ENCODE peak calls at places on chromosomes 6 and 20, in five cellular contexts. X is HFFc6, S is HuH-7.5, J is heart left ventricle, F is mucosa of descending colon. N is an unnamed sample.
A peak's percentile ranks its signal among the peaks of the same experiment; 100 is the strongest.

GRCh38 chr20:62921119-62921687 is 5.1 kb downstream of the DIDO1 start:
- DNase-seq in S (peak; percentile 85), X (peak; percentile 57), F (no peak), J (no peak), N (peak; percentile 54)

GRCh38 chr20:8492182-8492581 is 360.1 kb downstream of the PLCB1 start:
- DNase-seq in S (no peak), X (no peak), J (no peak), F (no peak), N (no peak)

GRCh38 chr20:62899633-62900051 is 26.7 kb downstream of the DIDO1 start:
- DNase-seq in F (no peak), X (no peak), S (peak; percentile 48), J (no peak), N (peak; percentile 42)

GRCh38 chr20:32539817-32540675 is 45.1 kb downstream of the NOL4L start:
- DNase-seq in J (no peak), X (no peak), S (no peak), F (peak; percentile 46), N (peak; percentile 51)

GRCh38 chr6:41470341-41471063 is 75.7 kb upstream of the FOXP4 start:
- DNase-seq in S (no peak), X (no peak), F (no peak), J (no peak), N (no peak)

GRCh38 chr6:75504902-75505233 is 11.3 kb upstream of the FILIP1 start:
- DNase-seq in X (peak; percentile 52), J (no peak), F (no peak), S (no peak), N (no peak)

GRCh38 chr6:139230421-139230840 is 61.4 kb downstream of the TXLNB start:
- DNase-seq in J (no peak), X (peak; percentile 28), F (no peak), S (no peak), N (no peak)

GRCh38 chr6:28651161-28651560 is 125.5 kb downstream of the GPX5 start:
- DNase-seq in X (no peak), F (no peak), J (no peak), S (no peak), N (no peak)

GRCh38 chr20:17969276-17969883 is 562 bp downstream of the MGME1 start:
- DNase-seq in F (no peak), S (peak; percentile 71), X (no peak), J (peak; percentile 22), N (peak; percentile 52)

GRCh38 chr20:34654207-34654744 is 22.6 kb downstream of the PIGU start:
- DNase-seq in S (no peak), X (no peak), F (peak; percentile 51), J (no peak), N (peak; percentile 45)

GRCh38 chr6:33896391-33897192 is 92.8 kb upstream of the MLN start:
- DNase-seq in X (peak; percentile 15), S (no peak), J (no peak), F (no peak), N (no peak)

GRCh38 chr20:57787969-57788781 is 78.4 kb upstream of the PMEPA1 start:
- DNase-seq in F (no peak), J (no peak), S (no peak), X (no peak), N (no peak)

GRCh38 chr6:1363298-1363697 is 26.1 kb upstream of the FOXF2 start:
- DNase-seq in F (no peak), J (no peak), X (no peak), S (no peak), N (no peak)

GRCh38 chr6:56714982-56715456 is 72.3 kb upstream of the DST start:
- DNase-seq in F (no peak), J (no peak), S (no peak), X (peak; percentile 88), N (no peak)

GRCh38 chr20:13800728-13801134 is 15.9 kb downstream of the NDUFAF5 start:
- DNase-seq in F (peak; percentile 63), J (peak; percentile 87), X (peak; percentile 39), S (no peak), N (peak; percentile 66)

GRCh38 chr20:35514371-35514960 is 15.0 kb downstream of the C20orf173 start:
- DNase-seq in J (no peak), X (no peak), S (no peak), F (no peak), N (no peak)

GRCh38 chr6:5832621-5833107 is 174.1 kb downstream of the NRN1 start:
- DNase-seq in J (no peak), X (no peak), S (no peak), F (no peak), N (no peak)

GRCh38 chr6:142985286-142985685 is 40.3 kb upstream of the HIVEP2 start:
- DNase-seq in J (no peak), S (no peak), F (no peak), X (no peak), N (no peak)

GRCh38 chr6:46757206-46757564 is 10.5 kb downstream of the ANKRD66 start:
- DNase-seq in X (no peak), F (no peak), J (no peak), S (no peak), N (no peak)

GRCh38 chr6:2376429-2377355 is 131.3 kb upstream of the GMDS start:
- DNase-seq in S (no peak), X (peak; percentile 82), F (peak; percentile 64), J (no peak), N (peak; percentile 44)

GRCh38 chr6:87391334-87391733 is 16.4 kb upstream of the CFAP206 start:
- DNase-seq in X (peak; percentile 36), S (peak; percentile 41), F (no peak), J (no peak), N (no peak)

GRCh38 chr6:144781836-144782235 is 496.7 kb downstream of the UTRN start:
- DNase-seq in S (no peak), F (no peak), X (no peak), J (no peak), N (no peak)

GRCh38 chr6:88455317-88455716 is 289.2 kb upstream of the CNR1 start:
- DNase-seq in X (no peak), F (no peak), S (no peak), J (peak; percentile 25), N (no peak)

GRCh38 chr6:94049001-94049400 is 629.6 kb upstream of the EPHA7 start:
- DNase-seq in J (no peak), X (no peak), F (no peak), S (no peak), N (no peak)